ENCODE peak calls at places on chromosomes 6 and 20, in six cellular contexts. J is AG10803, B is tibial nerve, P is neural crest cell, E is AG04450, N is astrocyte of the spinal cord. C is an unnamed sample.

GRCh38 chr6:139732451-139732850 is 358.0 kb upstream of the CITED2 start:
- DNase-seq in J (peak), B (no peak), P (no peak), E (no peak), N (peak), C (no peak)

GRCh38 chr6:142014515-142014914 is 118.2 kb upstream of the GJE1 start:
- DNase-seq in J (peak), B (no peak), P (no peak), E (peak), N (peak), C (peak)

GRCh38 chr6:54515013-54515412 is 206.8 kb downstream of the TINAG start:
- DNase-seq in J (no peak), B (no peak), P (no peak), E (no peak), N (peak), C (no peak)

GRCh38 chr6:4636881-4637224 is 139.4 kb upstream of the CDYL start:
- DNase-seq in J (no peak), B (no peak), P (no peak), E (no peak), N (no peak), C (no peak)

GRCh38 chr6:85408039-85408438 is 41.8 kb upstream of the NT5E start:
- DNase-seq in J (no peak), B (no peak), P (no peak), E (no peak), N (no peak), C (no peak)

GRCh38 chr6:25179051-25179778 is 100.0 kb upstream of the CARMIL1 start:
- DNase-seq in J (peak), B (no peak), P (no peak), E (no peak), N (peak), C (no peak)

GRCh38 chr6:125748534-125749111 is 809 bp upstream of the HEY2 start:
- DNase-seq in J (peak), B (no peak), P (peak), E (no peak), N (peak), C (peak)

GRCh38 chr6:44052419-44053011 is 74.7 kb downstream of the MRPL14 start:
- DNase-seq in J (peak), B (no peak), P (no peak), E (no peak), N (peak), C (no peak)

GRCh38 chr20:273884-274283 is 16.4 kb downstream of the DEFB132 start:
- DNase-seq in J (no peak), B (no peak), P (no peak), E (no peak), N (no peak), C (no peak)

GRCh38 chr6:44464051-44464450 is 76.5 kb downstream of the CDC5L start:
- DNase-seq in J (no peak), B (no peak), P (no peak), E (no peak), N (no peak), C (no peak)

GRCh38 chr6:25084508-25084833 is 148.7 kb upstream of the RIPOR2 start:
- DNase-seq in J (no peak), B (no peak), P (no peak), E (no peak), N (no peak), C (no peak)

GRCh38 chr20:21796059-21796458 is 90.6 kb downstream of the PAX1 start:
- DNase-seq in J (no peak), B (no peak), P (no peak), E (no peak), N (no peak), C (no peak)

GRCh38 chr6:1817033-1817761 is 207.5 kb downstream of the FOXC1 start:
- DNase-seq in J (peak), B (no peak), P (no peak), E (no peak), N (peak), C (no peak)

GRCh38 chr6:24117016-24117415 is 9.0 kb upstream of the NRSN1 start:
- DNase-seq in J (no peak), B (no peak), P (no peak), E (no peak), N (no peak), C (no peak)

GRCh38 chr6:149235130-149235561 is 82.4 kb upstream of the TAB2 start:
- DNase-seq in J (peak), B (no peak), P (no peak), E (no peak), N (peak), C (no peak)

GRCh38 chr6:27608916-27609883 is 136.3 kb upstream of the ZNF184 start:
- DNase-seq in J (peak), B (no peak), P (no peak), E (no peak), N (peak), C (peak)

GRCh38 chr20:31943052-31943471 is 8.8 kb downstream of the PDRG1 start:
- DNase-seq in J (no peak), B (no peak), P (no peak), E (no peak), N (no peak), C (no peak)

GRCh38 chr20:43564993-43565757 is 6.3 kb downstream of the SGK2 start:
- DNase-seq in J (no peak), B (no peak), P (no peak), E (no peak), N (no peak), C (no peak)

GRCh38 chr6:53128842-53129241 is 19.8 kb downstream of the GCM1 start:
- DNase-seq in J (peak), B (no peak), P (no peak), E (no peak), N (no peak), C (no peak)

GRCh38 chr20:58574014-58574413 is 58.8 kb upstream of the APCDD1L start:
- DNase-seq in J (no peak), B (no peak), P (no peak), E (no peak), N (no peak), C (no peak)

GRCh38 chr6:167770291-167770955 is 56.3 kb upstream of the AFDN start:
- DNase-seq in J (no peak), B (no peak), P (no peak), E (no peak), N (no peak), C (no peak)

GRCh38 chr6:148435386-148435785 is 92.7 kb downstream of the SASH1 start:
- DNase-seq in J (peak), B (no peak), P (no peak), E (no peak), N (no peak), C (no peak)

GRCh38 chr6:134828641-134829040 is 121.3 kb downstream of the ALDH8A1 start:
- DNase-seq in J (no peak), B (no peak), P (no peak), E (no peak), N (no peak), C (no peak)

GRCh38 chr6:42820509-42821340 is 38.9 kb downstream of the BICRAL start:
- DNase-seq in J (peak), B (no peak), P (no peak), E (no peak), N (no peak), C (no peak)

GRCh38 chr20:40856653-40857052 is 167.6 kb upstream of the MAFB start:
- DNase-seq in J (no peak), B (no peak), P (no peak), E (no peak), N (no peak), C (no peak)

GRCh38 chr6:142566628-142567396 is 265.0 kb downstream of the ADGRG6 start:
- DNase-seq in J (peak), B (peak), P (peak), E (peak), N (peak), C (peak)

GRCh38 chr6:83862776-83863471 is 3.4 kb downstream of the CYB5R4 start:
- DNase-seq in J (no peak), B (no peak), P (no peak), E (no peak), N (no peak), C (no peak)

GRCh38 chr6:51025082-51025777 is 206.6 kb downstream of the TFAP2B start:
- DNase-seq in J (peak), B (no peak), P (no peak), E (no peak), N (peak), C (no peak)

DNA sequence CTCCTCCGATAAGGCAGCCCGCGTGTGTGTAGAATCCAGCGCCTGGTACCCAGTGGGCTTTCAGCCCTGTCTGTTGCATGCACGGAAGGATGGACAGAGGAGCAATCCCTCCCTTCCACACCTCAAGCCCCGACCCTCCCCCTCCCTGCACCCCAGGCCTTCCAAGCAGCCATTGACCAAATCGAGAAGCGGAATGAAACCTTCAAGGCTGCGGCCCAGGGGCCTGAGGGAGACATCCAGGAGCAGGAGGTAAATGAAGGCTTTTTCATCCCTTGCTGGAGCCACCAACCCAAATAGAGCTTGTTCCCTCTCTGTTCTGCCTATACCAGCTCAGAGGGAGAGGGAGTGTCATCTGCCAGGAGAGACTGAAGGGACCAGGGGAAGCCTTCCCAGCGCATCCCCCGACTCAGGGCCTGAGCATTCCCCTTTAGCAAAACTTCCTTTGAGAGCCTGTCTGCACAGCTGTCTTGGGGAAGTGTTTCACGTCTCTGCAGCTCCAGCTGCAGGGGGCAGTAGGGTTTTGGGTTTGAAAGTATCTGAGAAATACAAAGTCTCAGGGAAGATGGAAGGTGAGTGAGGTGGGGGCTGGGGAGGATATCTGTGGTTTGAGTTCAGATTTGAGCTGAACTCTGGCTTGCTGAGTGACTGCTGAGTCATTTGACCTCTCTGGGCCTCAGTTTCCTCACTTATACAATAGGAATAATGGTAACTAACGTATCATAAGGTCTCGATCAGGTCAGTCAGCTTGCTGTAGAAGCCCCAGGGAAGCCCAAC is 16.1 kb downstream of the FGD2 start:
- DNase-seq in J (peak), B (no peak), P (no peak), E (peak), N (peak), C (peak)
- TF ChIP-seq CTCF in J (peak), B (peak), P (peak), E (peak), N (peak), C (no peak)

DNA sequence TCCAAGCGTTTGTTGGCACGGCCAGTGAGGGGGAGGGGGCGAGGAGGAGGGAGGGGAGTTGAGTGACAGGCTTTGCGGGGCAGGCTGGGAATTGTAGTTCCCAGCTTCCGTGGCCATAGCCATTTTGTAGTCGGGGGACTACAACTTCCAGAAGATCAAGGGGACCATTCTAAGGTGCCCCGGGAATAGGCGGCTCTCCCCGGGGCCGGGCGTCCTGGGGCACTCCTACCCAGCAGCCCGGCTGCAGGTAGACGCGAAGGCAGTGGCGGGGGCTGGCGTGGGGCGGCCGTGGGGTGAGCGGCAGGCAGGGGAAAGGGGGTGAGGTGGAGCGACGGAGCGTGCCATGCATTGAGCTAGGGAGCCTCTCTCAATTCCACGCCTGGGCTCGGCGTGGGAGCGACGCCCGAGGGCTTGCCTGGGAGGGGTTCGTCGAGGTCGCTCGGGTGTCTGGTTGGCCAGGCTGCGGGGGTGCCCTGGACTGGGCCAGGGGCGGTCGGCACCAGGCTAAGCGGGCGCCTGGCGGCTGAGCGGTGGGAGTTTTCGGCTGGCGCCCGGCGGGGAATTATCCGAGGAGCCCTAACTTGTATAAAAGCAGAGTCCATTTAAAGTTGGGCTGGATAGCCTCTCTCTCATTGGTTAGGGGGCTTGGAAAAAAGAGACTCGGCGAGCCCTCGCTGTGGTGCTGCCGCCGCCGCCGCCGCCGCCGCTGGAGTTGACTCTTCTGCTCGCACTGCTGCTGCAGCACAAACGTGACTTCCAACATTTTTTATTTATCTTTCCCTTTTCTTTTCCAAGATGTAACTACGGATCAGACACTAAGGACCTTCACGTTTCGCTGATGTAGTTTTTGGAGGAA is at the start of gene JARID2:
- DNase-seq in J (peak), B (peak), P (peak), E (peak), N (peak), C (peak)
- TF ChIP-seq CTCF in J (no peak), B (no peak), P (no peak), E (no peak), N (no peak), C (no peak)

GRCh38 chr20:4684837-4685413 is 36.8 kb upstream of the PRND start:
- DNase-seq in J (no peak), B (no peak), P (no peak), E (peak), N (peak), C (no peak)
- TF ChIP-seq CTCF in J (no peak), B (no peak), P (no peak), E (peak), N (no peak), C (no peak)

DNA sequence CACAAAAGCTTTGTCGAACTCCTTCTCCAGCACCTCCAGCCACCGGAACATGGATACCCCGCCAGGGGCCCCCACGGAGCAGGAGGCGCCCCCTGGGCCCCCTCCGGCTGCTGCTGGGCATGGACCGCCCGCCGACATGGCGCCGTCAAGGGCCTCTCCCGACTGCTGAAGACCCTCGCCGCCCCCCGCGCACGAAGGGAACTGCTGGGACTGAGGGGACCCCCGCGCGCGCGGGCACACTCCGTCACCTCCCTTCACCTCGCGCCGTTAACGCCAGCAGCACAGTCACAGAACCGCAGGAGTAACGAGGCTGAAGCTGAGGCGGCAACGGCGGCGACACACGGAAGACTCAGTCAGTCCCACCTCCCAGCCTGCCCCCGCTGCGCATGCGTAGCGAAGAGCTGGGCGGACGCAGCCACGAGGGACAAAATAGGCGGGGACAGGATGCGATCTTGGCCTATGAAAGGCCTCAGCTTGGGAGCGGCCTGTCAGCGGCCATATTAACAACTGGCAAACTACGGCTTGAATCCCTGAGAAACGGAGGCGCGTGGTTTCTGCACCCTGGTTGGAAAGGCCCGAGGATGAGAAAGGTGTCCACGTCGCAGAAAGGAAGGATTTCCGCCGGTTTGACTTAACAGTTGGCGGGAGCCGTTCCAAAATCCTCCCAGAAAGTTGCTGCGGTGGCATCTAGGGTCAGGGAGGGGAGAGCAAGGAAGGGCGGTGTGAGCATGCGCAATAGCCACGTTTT is at the start of gene GOPC:
- DNase-seq in J (peak), B (peak), P (peak), E (peak), N (peak), C (peak)
- TF ChIP-seq CTCF in J (peak), B (no peak), P (peak), E (peak), N (peak), C (no peak)

C was measured in endothelial cell.